ENCODE peak calls at places on chromosome 20, in four cellular contexts. L is BE2C, Z is right atrium auricular region, V is A549. G is an unnamed sample. For H3K4me1 and H3K9me3, the result is how much of the 10 kb centered on the place peaks cover.

GRCh38 chr20:50346372-50347347 is 156.0 kb downstream of the CEBPB start:
- DNase-seq in L (peak), Z (peak), V (no peak), G (no peak)

GRCh38 chr20:16423311-16424212 is 149.7 kb downstream of the KIF16B start:
- DNase-seq in L (no peak), Z (no peak), V (no peak), G (no peak)

GRCh38 chr20:17680128-17680835 is 1.8 kb downstream of the RRBP1 start:
- DNase-seq in L (no peak), Z (peak), V (peak), G (peak)

GRCh38 chr20:63706852-63707557 is 771 bp downstream of the ARFRP1 start:
- DNase-seq in L (peak), Z (no peak), V (no peak), G (peak)

GRCh38 chr20:2657241-2657640 is 4.8 kb downstream of the NOP56 start:
- DNase-seq in L (no peak), Z (no peak), V (no peak), G (no peak)

GRCh38 chr20:48995599-48995998 is 50.5 kb upstream of the CSE1L start:
- DNase-seq in L (no peak), Z (no peak), V (no peak), G (no peak)

GRCh38 chr20:50110141-50111047 is 2.6 kb downstream of the UBE2V1 start:
- DNase-seq in L (no peak), Z (no peak), V (no peak), G (peak)

GRCh38 chr20:46936415-46937139 is 41.9 kb downstream of the EYA2 start:
- DNase-seq in L (no peak), Z (no peak), V (no peak), G (no peak)

GRCh38 chr20:20743511-20744169 is 31.2 kb upstream of the RALGAPA2 start:
- DNase-seq in L (no peak), Z (peak), V (no peak), G (no peak)

GRCh38 chr20:23086931-23087411 is 847 bp upstream of the CD93 start:
- DNase-seq in L (no peak), Z (no peak), V (no peak), G (no peak)

GRCh38 chr20:2626853-2627541 is 25.4 kb upstream of the NOP56 start:
- DNase-seq in L (peak), Z (no peak), V (no peak), G (no peak)

GRCh38 chr20:18066421-18067333 is 9.0 kb upstream of the OVOL2 start:
- DNase-seq in L (no peak), Z (no peak), V (no peak), G (peak)

GRCh38 chr20:39960522-39961420 is 728.3 kb downstream of the MAFB start:
- DNase-seq in L (peak), Z (peak), V (no peak), G (no peak)

GRCh38 chr20:2780948-2781347 is 19.5 kb downstream of the CPXM1 start:
- DNase-seq in L (no peak), Z (no peak), V (no peak), G (no peak)

GRCh38 chr20:62088258-62089127 is 22.8 kb upstream of the TAF4 start:
- DNase-seq in L (no peak), Z (no peak), V (peak), G (peak)

GRCh38 chr20:32777177-32777956 is 15.2 kb downstream of the DNMT3B start:
- DNase-seq in L (no peak), Z (no peak), V (no peak), G (peak)

GRCh38 chr20:44110816-44111568 is 76.0 kb downstream of the JPH2 start:
- DNase-seq in L (no peak), Z (no peak), V (no peak), G (peak)

GRCh38 chr20:44112456-44112855 is 74.5 kb downstream of the JPH2 start:
- DNase-seq in L (no peak), Z (no peak), V (no peak), G (no peak)

GRCh38 chr20:44111712-44112335 is 75.2 kb downstream of the JPH2 start:
- DNase-seq in L (no peak), Z (no peak), V (no peak), G (peak)

GRCh38 chr20:44112889-44113641 is 73.9 kb downstream of the JPH2 start:
- DNase-seq in L (no peak), Z (no peak), V (no peak), G (peak)

GRCh38 chr20:44109951-44110361 is 77.0 kb downstream of the JPH2 start:
- DNase-seq in L (no peak), Z (no peak), V (no peak), G (peak)
- TF ChIP-seq CTCF in L (peak), Z (peak), V (no peak), G (no peak)

GRCh38 chr20:38034961-38035360 is 1.4 kb downstream of the RPRD1B start:
- DNase-seq in L (no peak), Z (no peak), V (no peak), G (no peak)
- H3K4me1 ChIP-seq in L (under half), Z (under half), V (under half), G (under half)

GRCh38 chr20:56032251-56032650 is 26.9 kb upstream of the CBLN4 start:
- DNase-seq in L (no peak), Z (no peak), V (no peak), G (no peak)
- H3K9me3 ChIP-seq in L (under half), Z (under half), V (under half), G (under half)

DNA sequence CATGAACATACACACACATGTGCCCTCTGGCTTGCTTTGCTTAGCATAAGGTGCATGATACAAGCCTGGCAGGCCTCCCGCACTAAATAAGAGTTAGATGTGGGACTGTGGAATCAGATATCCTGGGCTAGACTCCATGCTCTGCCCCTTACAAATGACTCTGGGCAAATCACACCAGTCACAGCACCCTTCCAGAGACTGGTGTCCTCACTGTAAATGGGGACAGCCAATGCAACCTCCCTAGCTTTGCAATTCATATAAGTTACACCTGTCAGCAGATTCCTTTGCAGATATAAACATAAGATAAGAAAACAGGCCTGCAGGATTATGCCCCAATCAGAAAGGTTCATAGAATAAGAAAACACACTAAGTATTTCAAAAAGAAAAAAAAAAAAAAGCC is 174.1 kb downstream of the PTPRT start:
- DNase-seq in L (no peak), Z (no peak), V (no peak), G (no peak)
- TF ChIP-seq CTCF in L (no peak), Z (no peak), V (no peak), G (no peak)

G was measured in Caco-2.